ENCODE peak calls at places on chromosome 10, in ten cellular contexts. C is left ventricle myocardium inferior, K is GM13977, T is PC-3, F is kidney epithelial cell, E is psoas muscle, G is astrocyte, R is transverse colon, L is heart left ventricle, H is brain microvascular endothelial cell. U is an unnamed sample.

GRCh38 chr10:124671486-124672075 is 72.6 kb downstream of the FAM53B start:
- DNase-seq in C (peak), K (no peak), T (peak), F (no peak), E (peak), G (peak), R (no peak), L (peak), H (no peak), U (no peak)

GRCh38 chr10:11684717-11685645 is 57.2 kb upstream of the ECHDC3 start:
- DNase-seq in C (peak), K (peak), T (peak), F (peak), E (peak), G (peak), R (peak), L (peak), H (peak), U (peak)

GRCh38 chr10:92407305-92408016 is 116.5 kb downstream of the MARCHF5 start:
- DNase-seq in C (no peak), K (no peak), T (peak), F (no peak), E (no peak), G (no peak), R (no peak), L (no peak), H (no peak), U (no peak)

GRCh38 chr10:12186324-12186723 is 9.4 kb downstream of the NUDT5 start:
- DNase-seq in C (no peak), K (no peak), T (peak), F (no peak), E (no peak), G (no peak), R (no peak), L (no peak), H (no peak), U (no peak)

GRCh38 chr10:32459072-32459703 is 13.2 kb downstream of the CCDC7 start:
- DNase-seq in C (no peak), K (no peak), T (no peak), F (no peak), E (no peak), G (no peak), R (no peak), L (no peak), H (no peak), U (no peak)

GRCh38 chr10:47286591-47287325 is 13.2 kb upstream of the GDF10 start:
- DNase-seq in C (no peak), K (no peak), T (no peak), F (no peak), E (no peak), G (no peak), R (no peak), L (no peak), H (no peak), U (no peak)

GRCh38 chr10:62373995-62374861 is at the start of gene ZNF365:
- DNase-seq in C (peak), K (peak), T (peak), F (no peak), E (peak), G (peak), R (no peak), L (peak), H (peak), U (peak)

GRCh38 chr10:129048513-129048912 is 418.5 kb upstream of the MGMT start:
- DNase-seq in C (no peak), K (no peak), T (no peak), F (peak), E (no peak), G (no peak), R (no peak), L (no peak), H (peak), U (no peak)

GRCh38 chr10:46539596-46540411 is 16.7 kb downstream of the GPRIN2 start:
- DNase-seq in C (no peak), K (no peak), T (no peak), F (peak), E (peak), G (peak), R (peak), L (no peak), H (peak), U (no peak)

GRCh38 chr10:2619472-2619871 is 447.9 kb upstream of the PFKP start:
- DNase-seq in C (no peak), K (no peak), T (peak), F (no peak), E (no peak), G (no peak), R (no peak), L (no peak), H (no peak), U (no peak)
- TF ChIP-seq CTCF in C (no peak), K (peak), T (peak), F (peak), E (no peak), G (peak), R (no peak), L (no peak), H (peak), U (no peak)

DNA sequence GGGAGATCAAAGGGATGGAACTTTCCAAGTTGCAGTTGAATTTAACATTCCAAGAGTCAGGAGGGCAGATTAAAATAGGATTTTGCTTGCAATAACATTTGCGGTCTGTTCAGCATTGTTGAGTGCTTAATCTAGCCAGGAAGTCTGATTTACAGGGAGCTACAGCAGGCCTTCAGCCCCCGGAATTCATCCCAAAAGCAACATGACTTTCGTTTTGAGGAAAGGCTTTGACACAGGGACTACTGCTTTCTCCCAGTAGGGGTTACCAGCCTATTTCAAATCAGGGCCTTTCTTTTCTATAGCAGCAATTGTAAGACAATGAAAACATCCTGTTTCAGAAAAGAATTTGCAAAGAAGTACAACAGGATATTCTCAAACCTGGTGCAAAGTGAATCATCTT is 279.7 kb upstream of the PITRM1 start:
- DNase-seq in C (no peak), K (no peak), T (peak), F (peak), E (no peak), G (peak), R (no peak), L (no peak), H (peak), U (no peak)
- TF ChIP-seq CTCF in C (peak), K (peak), T (no peak), F (peak), E (peak), G (peak), R (peak), L (peak), H (peak), U (no peak)

GRCh38 chr10:106271237-106271636 is 893.3 kb downstream of the SORCS1 start:
- DNase-seq in C (no peak), K (no peak), T (no peak), F (no peak), E (no peak), G (no peak), R (no peak), L (no peak), H (no peak), U (no peak)
- TF ChIP-seq CTCF in C (no peak), K (peak), T (peak), F (peak), E (no peak), G (no peak), R (no peak), L (no peak), H (no peak), U (no peak)

GRCh38 chr10:44339218-44339617 is 45.7 kb downstream of the CXCL12 start:
- DNase-seq in C (no peak), K (no peak), T (peak), F (peak), E (no peak), G (no peak), R (no peak), L (no peak), H (no peak), U (no peak)
- TF ChIP-seq CTCF in C (no peak), K (no peak), T (no peak), F (peak), E (no peak), G (no peak), R (no peak), L (no peak), H (no peak), U (no peak)

DNA sequence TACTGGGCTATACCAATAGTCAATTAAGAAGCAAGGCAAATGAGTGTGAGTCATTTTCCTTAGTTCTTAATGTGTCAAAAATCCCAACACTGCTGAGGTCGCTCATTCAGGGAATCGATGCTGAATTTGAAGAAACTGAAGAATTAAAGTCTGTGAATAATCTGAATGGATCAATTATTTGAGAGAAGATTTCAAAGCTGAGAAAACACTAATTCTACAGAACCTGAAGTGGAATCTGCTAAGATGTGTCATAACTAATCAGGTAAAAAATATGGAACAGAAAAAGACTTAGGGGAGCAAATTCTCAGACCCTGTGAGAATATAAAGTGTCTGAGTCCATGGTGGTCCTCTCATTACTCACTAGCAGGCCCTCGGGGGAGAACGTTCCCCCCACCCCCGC is 125.6 kb downstream of the DIP2C start:
- DNase-seq in C (no peak), K (no peak), T (no peak), F (no peak), E (no peak), G (no peak), R (no peak), L (no peak), H (no peak), U (no peak)
- TF ChIP-seq CTCF in C (no peak), K (no peak), T (no peak), F (no peak), E (no peak), G (no peak), R (no peak), L (no peak), H (no peak), U (no peak)

GRCh38 chr10:49713266-49713665 is 33.8 kb downstream of the C10orf53 start:
- DNase-seq in C (no peak), K (no peak), T (no peak), F (no peak), E (no peak), G (no peak), R (no peak), L (no peak), H (no peak), U (no peak)
- TF ChIP-seq CTCF in C (no peak), K (no peak), T (no peak), F (no peak), E (no peak), G (no peak), R (no peak), L (no peak), H (no peak), U (no peak)

DNA sequence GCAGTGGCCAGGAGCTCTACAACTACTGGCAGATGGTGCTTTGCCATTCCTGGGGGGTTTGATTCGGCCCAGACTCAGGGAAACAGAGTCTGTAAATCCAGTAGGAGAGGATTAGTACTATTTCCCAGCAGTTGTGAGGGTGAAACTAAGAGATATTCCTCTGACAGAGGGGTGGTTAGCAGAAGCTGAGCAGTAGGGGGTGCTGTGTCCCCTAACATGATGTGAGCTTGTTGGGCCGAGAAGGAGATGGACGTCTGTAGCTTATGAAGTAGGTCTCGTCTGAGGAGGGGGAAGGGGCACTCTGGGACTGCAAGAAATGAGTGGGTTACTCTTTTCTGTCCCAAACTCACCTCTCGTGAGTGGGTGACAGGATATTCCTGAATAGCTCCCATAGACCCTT is 179.2 kb upstream of the MBL2 start:
- DNase-seq in C (peak), K (peak), T (peak), F (no peak), E (no peak), G (no peak), R (peak), L (no peak), H (peak), U (no peak)
- TF ChIP-seq CTCF in C (peak), K (peak), T (peak), F (peak), E (no peak), G (peak), R (peak), L (peak), H (peak), U (no peak)

U was measured in activated B cell treated with CpG ODN at 0.5 μM for 24 hours.